ENCODE peak calls at places on chromosomes 16 and 17, in five cellular contexts. One of them, this sample, is unnamed.

GRCh38 chr16:19840524-19841110 is 44.0 kb downstream of the GPRC5B start:
- DNase-seq in cardiac muscle cell: no peak
- DNase-seq in cardiac fibroblast: no peak
- DNase-seq in IMR-90: no peak
- DNase-seq in uterus: no peak
- DNase-seq in this sample: no peak

GRCh38 chr17:60792250-60792898 is 114.7 kb downstream of the BCAS3 start:
- DNase-seq in cardiac muscle cell: no peak
- DNase-seq in cardiac fibroblast: no peak
- DNase-seq in IMR-90: no peak
- DNase-seq in uterus: no peak
- DNase-seq in this sample: no peak

GRCh38 chr16:62201911-62202310 is 165.7 kb upstream of the CDH8 start:
- DNase-seq in cardiac muscle cell: no peak
- DNase-seq in cardiac fibroblast: no peak
- DNase-seq in IMR-90: no peak
- DNase-seq in uterus: no peak
- DNase-seq in this sample: no peak

GRCh38 chr17:27634026-27634335 is 3.0 kb downstream of the LGALS9 start:
- DNase-seq in cardiac muscle cell: no peak
- DNase-seq in cardiac fibroblast: no peak
- DNase-seq in IMR-90: no peak
- DNase-seq in uterus: no peak
- DNase-seq in this sample: no peak

GRCh38 chr16:88899901-88900648 is 33.6 kb upstream of the PABPN1L start:
- DNase-seq in cardiac muscle cell: no peak
- DNase-seq in cardiac fibroblast: no peak
- DNase-seq in IMR-90: no peak
- DNase-seq in uterus: no peak
- DNase-seq in this sample: no peak

GRCh38 chr17:76617838-76618237 is 25.7 kb downstream of the ST6GALNAC1 start:
- DNase-seq in cardiac muscle cell: no peak
- DNase-seq in cardiac fibroblast: no peak
- DNase-seq in IMR-90: no peak
- DNase-seq in uterus: no peak
- DNase-seq in this sample: no peak

GRCh38 chr16:20611350-20611902 is 35.3 kb upstream of the ACSM2B start:
- DNase-seq in cardiac muscle cell: no peak
- DNase-seq in cardiac fibroblast: no peak
- DNase-seq in IMR-90: no peak
- DNase-seq in uterus: no peak
- DNase-seq in this sample: no peak

GRCh38 chr16:73878616-73879015 is 418.0 kb upstream of the PSMD7 start:
- DNase-seq in cardiac muscle cell: peak; percentile 82
- DNase-seq in cardiac fibroblast: peak; percentile 84
- DNase-seq in IMR-90: peak; percentile 76
- DNase-seq in uterus: no peak
- DNase-seq in this sample: peak; percentile 18

GRCh38 chr17:7875804-7876203 is 12.8 kb upstream of the CHD3 start:
- DNase-seq in cardiac muscle cell: no peak
- DNase-seq in cardiac fibroblast: no peak
- DNase-seq in IMR-90: no peak
- DNase-seq in uterus: no peak
- DNase-seq in this sample: no peak

GRCh38 chr17:65712383-65713267 is 151.2 kb upstream of the AXIN2 start:
- DNase-seq in cardiac muscle cell: no peak
- DNase-seq in cardiac fibroblast: no peak
- DNase-seq in IMR-90: no peak
- DNase-seq in uterus: no peak
- DNase-seq in this sample: no peak

GRCh38 chr17:81037026-81037782 is 2.3 kb downstream of the BAIAP2 start:
- DNase-seq in cardiac muscle cell: no peak
- DNase-seq in cardiac fibroblast: peak; percentile 22
- DNase-seq in IMR-90: no peak
- DNase-seq in uterus: no peak
- DNase-seq in this sample: no peak

GRCh38 chr16:85187002-85187401 is 74.7 kb upstream of the CIBAR2 start:
- DNase-seq in cardiac muscle cell: no peak
- DNase-seq in cardiac fibroblast: peak; percentile 55
- DNase-seq in IMR-90: peak; percentile 89
- DNase-seq in uterus: no peak
- DNase-seq in this sample: no peak

GRCh38 chr16:77833906-77834599 is 45.7 kb downstream of the VAT1L start:
- DNase-seq in cardiac muscle cell: peak; percentile 91
- DNase-seq in cardiac fibroblast: peak; percentile 85
- DNase-seq in IMR-90: peak; percentile 89
- DNase-seq in uterus: no peak
- DNase-seq in this sample: no peak

GRCh38 chr16:53498984-53499383 is 4.0 kb downstream of the AKTIP start:
- DNase-seq in cardiac muscle cell: no peak
- DNase-seq in cardiac fibroblast: no peak
- DNase-seq in IMR-90: no peak
- DNase-seq in uterus: no peak
- DNase-seq in this sample: no peak

GRCh38 chr16:53489754-53490153 is 13.3 kb downstream of the AKTIP start:
- DNase-seq in cardiac muscle cell: no peak
- DNase-seq in cardiac fibroblast: no peak
- DNase-seq in IMR-90: no peak
- DNase-seq in uterus: no peak
- DNase-seq in this sample: no peak

GRCh38 chr16:53492499-53492898 is 10.5 kb downstream of the AKTIP start:
- DNase-seq in cardiac muscle cell: no peak
- DNase-seq in cardiac fibroblast: no peak
- DNase-seq in IMR-90: no peak
- DNase-seq in uterus: no peak
- DNase-seq in this sample: no peak

DNA sequence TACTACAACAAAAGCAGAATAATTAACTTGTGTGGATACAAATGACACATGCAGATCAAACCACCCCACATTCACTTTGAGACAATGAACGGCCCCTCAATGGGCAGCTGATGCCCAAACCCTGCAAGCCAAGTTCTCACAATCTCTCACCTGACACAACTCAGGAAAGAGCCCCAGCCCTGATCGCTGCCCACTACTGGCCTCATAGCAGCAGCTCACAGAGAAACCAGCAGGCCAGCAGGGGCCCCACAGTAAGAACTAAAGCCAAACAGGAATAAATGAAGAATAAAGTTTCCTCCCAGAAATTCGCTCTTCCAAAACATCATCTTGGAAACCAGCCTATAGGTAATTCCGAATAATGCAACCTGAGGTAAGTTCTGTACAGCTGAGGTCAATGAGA is 7.7 kb downstream of the AKTIP start:
- DNase-seq in cardiac muscle cell: no peak
- DNase-seq in cardiac fibroblast: no peak
- DNase-seq in IMR-90: no peak
- DNase-seq in uterus: no peak
- DNase-seq in this sample: no peak
- TF ChIP-seq CTCF in cardiac muscle cell: no peak
- TF ChIP-seq CTCF in cardiac fibroblast: peak; percentile 15
- TF ChIP-seq CTCF in IMR-90: no peak
- TF ChIP-seq CTCF in uterus: no peak
- TF ChIP-seq CTCF in this sample: no peak

DNA sequence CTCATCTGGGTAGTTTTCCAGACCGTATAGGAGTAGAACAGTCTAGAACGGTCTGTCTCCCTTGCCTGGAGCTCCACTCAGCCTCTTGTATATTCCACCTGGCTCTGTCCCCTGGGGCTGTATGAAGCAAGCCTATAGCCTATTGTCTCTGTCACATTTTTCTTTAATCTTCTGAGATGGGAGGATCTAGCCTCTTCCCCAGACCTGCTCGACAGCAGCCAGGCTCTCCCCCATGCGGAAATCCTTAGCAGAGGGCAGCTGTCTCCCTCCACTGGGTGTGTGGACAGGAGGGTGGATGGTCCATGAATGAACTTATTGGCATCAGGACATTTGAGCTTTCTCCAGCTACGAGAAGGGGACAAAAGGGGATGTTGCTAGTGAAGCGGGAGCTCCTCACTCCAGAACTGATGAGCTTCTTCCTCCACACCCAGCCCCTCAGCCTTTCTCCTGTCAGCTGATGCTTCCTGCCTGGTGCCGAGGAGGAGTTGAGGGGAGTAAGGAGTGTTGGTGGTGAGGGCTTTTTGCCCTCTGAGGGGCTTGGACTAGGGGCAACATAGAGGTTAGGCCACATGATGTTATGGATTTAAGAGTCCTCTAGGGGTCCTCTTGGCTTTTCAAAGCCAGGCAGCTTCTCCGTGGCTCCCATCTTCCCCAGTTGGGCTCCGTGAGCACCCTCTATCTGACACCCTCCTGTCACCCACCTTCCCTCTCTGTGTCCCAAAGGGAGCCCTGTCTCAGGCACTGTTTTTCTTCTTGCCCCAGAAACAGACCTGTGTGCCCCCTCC is 28.0 kb downstream of the ARHGAP23 start:
- DNase-seq in cardiac muscle cell: no peak
- DNase-seq in cardiac fibroblast: no peak
- DNase-seq in IMR-90: no peak
- DNase-seq in uterus: no peak
- DNase-seq in this sample: no peak
- TF ChIP-seq CTCF in cardiac muscle cell: peak; percentile 47
- TF ChIP-seq CTCF in cardiac fibroblast: peak; percentile 26
- TF ChIP-seq CTCF in IMR-90: peak; percentile 31
- TF ChIP-seq CTCF in uterus: peak; percentile 15
- TF ChIP-seq CTCF in this sample: no peak

DNA sequence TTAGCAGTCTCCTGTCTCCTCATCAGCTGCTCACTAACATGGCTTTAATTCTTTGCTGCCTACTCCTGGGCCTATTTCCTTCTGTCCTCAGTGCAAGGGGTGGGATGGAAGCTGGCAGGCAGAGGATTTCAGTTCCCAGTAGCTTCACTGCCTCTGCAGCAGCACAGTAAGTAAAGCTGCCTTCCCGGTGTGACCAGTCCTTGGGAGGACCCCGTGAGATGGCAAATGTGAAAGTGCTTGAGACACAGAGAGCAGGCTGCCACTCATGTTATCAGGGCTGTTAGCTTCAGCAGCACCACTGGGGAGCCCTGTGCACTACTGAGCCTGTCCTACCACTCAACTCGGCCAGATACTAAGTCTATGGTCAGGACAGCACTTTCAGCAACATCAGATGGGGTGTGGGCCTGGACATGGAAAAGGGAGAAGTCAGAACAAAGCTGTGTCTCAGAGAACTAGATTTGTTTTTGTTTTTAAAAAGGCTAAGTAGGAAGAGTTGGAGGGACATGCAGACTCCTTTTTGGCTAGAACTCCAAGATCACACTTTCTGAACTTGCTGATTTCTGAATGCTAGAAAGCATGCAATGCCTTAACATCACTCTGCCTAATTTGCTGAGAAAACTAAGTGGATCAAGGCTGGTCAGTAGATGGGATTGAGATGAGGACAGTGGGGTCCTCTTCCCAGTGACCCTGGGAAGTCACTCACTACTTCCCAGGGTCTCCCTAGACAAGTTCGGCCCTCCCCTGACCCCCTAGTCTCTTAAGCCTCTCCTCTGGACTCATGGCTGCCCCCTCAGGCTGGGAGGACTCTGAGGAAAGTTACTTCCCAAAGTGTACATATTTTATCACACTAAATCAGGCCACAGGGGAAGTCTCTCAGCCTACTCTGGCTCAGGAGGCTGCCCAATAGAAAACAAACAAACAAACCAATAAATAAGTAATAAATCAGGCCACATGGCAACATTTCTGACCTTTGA is 1.1 kb downstream of the ACSF2 start:
- DNase-seq in cardiac muscle cell: peak; percentile 33
- DNase-seq in cardiac fibroblast: peak; percentile 37
- DNase-seq in IMR-90: peak; percentile 37
- DNase-seq in uterus: no peak
- DNase-seq in this sample: peak; percentile 55
- TF ChIP-seq CTCF in cardiac muscle cell: peak; percentile 22
- TF ChIP-seq CTCF in cardiac fibroblast: no peak
- TF ChIP-seq CTCF in IMR-90: peak; percentile 18
- TF ChIP-seq CTCF in uterus: peak; percentile 11
- TF ChIP-seq CTCF in this sample: peak; percentile 49

GRCh38 chr16:82625066-82625968 is 1.5 kb upstream of the CDH13 start:
- DNase-seq in cardiac muscle cell: no peak
- DNase-seq in cardiac fibroblast: no peak
- DNase-seq in IMR-90: no peak
- DNase-seq in uterus: no peak
- DNase-seq in this sample: no peak
- TF ChIP-seq CTCF in cardiac muscle cell: no peak
- TF ChIP-seq CTCF in cardiac fibroblast: no peak
- TF ChIP-seq CTCF in IMR-90: no peak
- TF ChIP-seq CTCF in uterus: no peak
- TF ChIP-seq CTCF in this sample: no peak

GRCh38 chr16:66509576-66509975 is 40.3 kb downstream of the TK2 start:
- DNase-seq in cardiac muscle cell: no peak
- DNase-seq in cardiac fibroblast: no peak
- DNase-seq in IMR-90: no peak
- DNase-seq in uterus: no peak
- DNase-seq in this sample: no peak

GRCh38 chr16:66512589-66513404 is 37.1 kb downstream of the TK2 start:
- DNase-seq in cardiac muscle cell: peak; percentile 74
- DNase-seq in cardiac fibroblast: peak; percentile 64
- DNase-seq in IMR-90: no peak
- DNase-seq in uterus: no peak
- DNase-seq in this sample: no peak

GRCh38 chr16:66510711-66511614 is 39.0 kb downstream of the TK2 start:
- DNase-seq in cardiac muscle cell: peak; percentile 54
- DNase-seq in cardiac fibroblast: peak; percentile 49
- DNase-seq in IMR-90: no peak
- DNase-seq in uterus: no peak
- DNase-seq in this sample: no peak

GRCh38 chr16:66510298-66510697 is 39.6 kb downstream of the TK2 start:
- DNase-seq in cardiac muscle cell: no peak
- DNase-seq in cardiac fibroblast: no peak
- DNase-seq in IMR-90: no peak
- DNase-seq in uterus: no peak
- DNase-seq in this sample: no peak

GRCh38 chr16:66511615-66512500 is 38.1 kb downstream of the TK2 start:
- DNase-seq in cardiac muscle cell: peak; percentile 80
- DNase-seq in cardiac fibroblast: peak; percentile 74
- DNase-seq in IMR-90: peak; percentile 72
- DNase-seq in uterus: no peak
- DNase-seq in this sample: no peak
- TF ChIP-seq CTCF in cardiac muscle cell: peak; percentile 10
- TF ChIP-seq CTCF in cardiac fibroblast: peak; percentile 8
- TF ChIP-seq CTCF in IMR-90: no peak
- TF ChIP-seq CTCF in uterus: no peak
- TF ChIP-seq CTCF in this sample: no peak

DNA sequence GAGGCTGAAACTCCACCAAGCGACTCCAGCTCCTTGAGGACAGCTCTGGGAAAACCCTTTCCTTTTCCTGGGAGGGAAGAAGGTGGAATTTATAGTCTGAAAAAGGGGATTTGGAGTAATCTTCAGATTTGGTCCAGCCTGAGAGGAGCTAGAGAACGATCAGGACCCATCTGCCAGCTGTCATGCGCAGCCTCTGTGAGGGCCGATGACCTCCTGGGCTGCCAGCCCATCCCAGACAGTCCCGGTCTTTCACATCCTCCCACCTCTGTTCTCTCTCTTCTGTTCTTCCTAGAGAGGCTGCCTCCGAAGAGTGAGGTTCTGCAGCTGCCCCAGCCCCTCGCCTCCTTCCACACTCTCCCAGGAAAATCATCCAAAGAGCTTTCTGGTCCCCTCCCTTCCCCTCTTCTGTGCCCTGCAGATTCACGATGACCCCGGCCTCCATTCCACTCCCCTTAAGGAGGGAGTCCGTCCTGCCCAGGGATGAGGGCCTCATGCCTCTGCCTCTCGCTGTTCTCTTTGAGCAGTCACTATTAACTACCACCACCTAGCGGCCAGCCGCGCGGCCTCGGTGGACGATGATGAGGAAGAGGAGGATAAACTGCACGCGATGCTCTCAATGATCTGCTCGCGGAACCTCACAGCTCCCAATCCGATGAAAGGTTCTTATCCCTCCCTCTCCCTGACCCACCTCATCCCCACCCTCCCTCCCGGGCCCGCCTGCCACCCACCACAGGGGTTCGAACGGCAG is 29.6 kb downstream of the SGSM2 start:
- DNase-seq in cardiac muscle cell: peak; percentile 29
- DNase-seq in cardiac fibroblast: peak; percentile 19
- DNase-seq in IMR-90: no peak
- DNase-seq in uterus: peak; percentile 52
- DNase-seq in this sample: no peak
- TF ChIP-seq CTCF in cardiac muscle cell: peak; percentile 43
- TF ChIP-seq CTCF in cardiac fibroblast: peak; percentile 16
- TF ChIP-seq CTCF in IMR-90: peak; percentile 10
- TF ChIP-seq CTCF in uterus: no peak
- TF ChIP-seq CTCF in this sample: no peak